ENCODE peak calls at places on chromosomes 13 and 19, in four cellular contexts. O, H, K and Y are unnamed samples.

GRCh38 chr19:18063463-18063862 is 23.3 kb downstream of the IL12RB1 start:
- DNase-seq in O (no peak), K (no peak), H (peak), Y (no peak)

GRCh38 chr13:106104281-106104901 is 431.1 kb downstream of the EFNB2 start:
- DNase-seq in K (no peak), H (no peak), O (no peak), Y (no peak)

GRCh38 chr13:112067871-112068305 is 939 bp downstream of the SOX1 start:
- DNase-seq in O (no peak), K (no peak), H (peak), Y (no peak)

GRCh38 chr19:49850221-49850486 is 805 bp upstream of the PTOV1 start:
- DNase-seq in K (no peak), H (no peak), O (no peak), Y (no peak)

GRCh38 chr13:33697936-33698335 is 120.0 kb upstream of the RFC3 start:
- DNase-seq in O (no peak), K (no peak), H (no peak), Y (no peak)

GRCh38 chr19:39223703-39224279 is 19.7 kb upstream of the SYCN start:
- DNase-seq in K (no peak), H (peak), O (no peak), Y (no peak)

GRCh38 chr19:48617146-48617937 is 1.6 kb downstream of the RPL18 start:
- DNase-seq in O (no peak), H (peak), K (no peak), Y (no peak)

GRCh38 chr13:108082481-108082880 is 132.9 kb downstream of the LIG4 start:
- DNase-seq in O (no peak), H (no peak), K (no peak), Y (no peak)

GRCh38 chr13:98450495-98451167 is 126.3 kb downstream of the STK24 start:
- DNase-seq in H (no peak), K (peak), O (no peak), Y (peak)

GRCh38 chr13:98143601-98144500 is 957 bp downstream of the FARP1 start:
- DNase-seq in H (no peak), K (peak), O (no peak), Y (peak)

GRCh38 chr19:45615795-45616708 is 14.0 kb upstream of the GPR4 start:
- DNase-seq in K (peak), H (peak), O (no peak), Y (peak)

GRCh38 chr19:12202250-12202649 is 39.4 kb downstream of the ZNF136 start:
- DNase-seq in H (peak), O (no peak), K (peak), Y (peak)

GRCh38 chr13:110319397-110319773 is 12.3 kb downstream of the COL4A2 start:
- DNase-seq in K (no peak), O (no peak), H (peak), Y (no peak)

GRCh38 chr13:111528513-111528912 is 208.1 kb downstream of the TEX29 start:
- DNase-seq in O (no peak), K (no peak), H (no peak), Y (no peak)

GRCh38 chr13:106597190-106597589 is 29.3 kb upstream of the ARGLU1 start:
- DNase-seq in O (no peak), H (no peak), K (peak), Y (peak)

GRCh38 chr13:112341446-112341845 is 34.7 kb upstream of the SPACA7 start:
- DNase-seq in K (no peak), O (no peak), H (no peak), Y (no peak)

GRCh38 chr19:15198006-15198356 is 2.8 kb downstream of the NOTCH3 start:
- DNase-seq in K (no peak), H (no peak), O (no peak), Y (no peak)

GRCh38 chr19:54282706-54283105 is 1.8 kb upstream of the LILRB2 start:
- DNase-seq in O (no peak), K (no peak), H (no peak), Y (no peak)

GRCh38 chr13:25584975-25585374 is 213.2 kb downstream of the ATP8A2 start:
- DNase-seq in H (no peak), O (no peak), K (no peak), Y (no peak)

GRCh38 chr19:50331187-50332013 is 2.2 kb upstream of the KCNC3 start:
- DNase-seq in O (no peak), H (peak), K (no peak), Y (no peak)

GRCh38 chr13:45361596-45362206 is 20.7 kb upstream of the TPT1 start:
- DNase-seq in O (no peak), K (no peak), H (peak), Y (no peak)

GRCh38 chr19:18152817-18153554 is at the start of gene PIK3R2:
- DNase-seq in K (peak), O (peak), H (peak), Y (peak)

GRCh38 chr19:10543420-10544241 is at the start of gene ATG4D:
- DNase-seq in H (peak), K (peak), O (no peak), Y (peak)

GRCh38 chr13:27481766-27482165 is 31.4 kb upstream of the MTIF3 start:
- DNase-seq in K (no peak), H (peak), O (no peak), Y (peak)

GRCh38 chr13:111573801-111574200 is 253.4 kb downstream of the TEX29 start:
- DNase-seq in O (no peak), K (no peak), H (no peak), Y (no peak)

GRCh38 chr19:35038623-35039512 is 2.7 kb upstream of the HPN start:
- DNase-seq in H (no peak), K (no peak), O (no peak), Y (no peak)

GRCh38 chr19:7535993-7536685 is 622 bp downstream of the PNPLA6 start:
- DNase-seq in K (no peak), O (no peak), H (peak), Y (no peak)

GRCh38 chr19:44753932-44754742 is 5.6 kb downstream of the BCL3 start:
- DNase-seq in K (peak), O (no peak), H (peak), Y (peak)

GRCh38 chr13:31629085-31629785 is 110.1 kb upstream of the RXFP2 start:
- DNase-seq in O (no peak), K (no peak), H (no peak), Y (no peak)

GRCh38 chr13:51620165-51620983 is 36.1 kb downstream of the WDFY2 start:
- DNase-seq in O (no peak), H (no peak), K (peak), Y (no peak)

GRCh38 chr19:5804516-5805464 is at the start of gene NRTN:
- DNase-seq in K (no peak), O (no peak), H (peak), Y (no peak)

GRCh38 chr13:32917504-32917903 is 98.7 kb upstream of the KL start:
- DNase-seq in H (no peak), O (no peak), K (no peak), Y (no peak)

GRCh38 chr19:47541507-47541906 is 26.6 kb upstream of the NAPA start:
- DNase-seq in H (no peak), K (no peak), O (no peak), Y (no peak)

GRCh38 chr13:65959305-65959704 is 1270.8 kb downstream of the PCDH9 start:
- DNase-seq in O (no peak), H (no peak), K (no peak), Y (no peak)

GRCh38 chr13:51614350-51614786 is 30.1 kb downstream of the WDFY2 start:
- DNase-seq in O (peak), K (peak), H (no peak), Y (no peak)

GRCh38 chr13:114088863-114089262 is 43.6 kb downstream of the RASA3 start:
- DNase-seq in O (no peak), K (no peak), H (no peak), Y (no peak)

GRCh38 chr13:82654851-82655517 is 1227.3 kb downstream of the SLITRK1 start:
- DNase-seq in O (no peak), H (no peak), K (peak), Y (no peak)

GRCh38 chr19:17648097-17648660 is 40.0 kb downstream of the UNC13A start:
- DNase-seq in H (peak), O (no peak), K (no peak), Y (peak)

GRCh38 chr19:42092350-42092749 is 16.4 kb downstream of the ZNF574 start:
- DNase-seq in O (no peak), K (no peak), H (peak), Y (no peak)

GRCh38 chr13:30141773-30142501 is 165.4 kb downstream of the KATNAL1 start:
- DNase-seq in H (no peak), K (no peak), O (no peak), Y (no peak)